ENCODE peak calls at places on chromosomes 2 and 18, in eight cellular contexts. W, V, L, Y, C, S, A and M are unnamed samples.

GRCh38 chr18:54776282-54776977 is 51.8 kb upstream of the RAB27B start:
- ATAC-seq in W (peak), V (peak), L (no peak), Y (peak), C (peak), S (peak), A (no peak), M (peak)

GRCh38 chr18:38563396-38563980 is 997.9 kb upstream of the CELF4 start:
- ATAC-seq in W (no peak), V (no peak), L (no peak), Y (no peak), C (no peak), S (no peak), A (no peak), M (no peak)

GRCh38 chr2:1927896-1928568 is 183.7 kb upstream of the PXDN start:
- ATAC-seq in W (no peak), V (peak), L (no peak), Y (no peak), C (no peak), S (no peak), A (no peak), M (no peak)

GRCh38 chr2:128195435-128195984 is 104.5 kb downstream of the UGGT1 start:
- ATAC-seq in W (no peak), V (no peak), L (no peak), Y (no peak), C (no peak), S (peak), A (peak), M (no peak)

GRCh38 chr2:173051463-173051862 is 24.2 kb upstream of the MAP3K20 start:
- ATAC-seq in W (no peak), V (no peak), L (no peak), Y (no peak), C (no peak), S (no peak), A (no peak), M (no peak)

GRCh38 chr2:221104391-221104811 is 467.7 kb downstream of the EPHA4 start:
- ATAC-seq in W (peak), V (no peak), L (no peak), Y (no peak), C (peak), S (peak), A (peak), M (peak)

GRCh38 chr2:105417789-105418475 is 19.1 kb upstream of the FHL2 start:
- ATAC-seq in W (peak), V (no peak), L (peak), Y (peak), C (no peak), S (no peak), A (no peak), M (no peak)

GRCh38 chr2:210713122-210713521 is 156.7 kb downstream of the CPS1 start:
- ATAC-seq in W (peak), V (no peak), L (no peak), Y (peak), C (no peak), S (peak), A (no peak), M (no peak)

GRCh38 chr2:230347659-230348305 is 20.8 kb downstream of the SP140L start:
- ATAC-seq in W (peak), V (no peak), L (peak), Y (no peak), C (peak), S (peak), A (no peak), M (no peak)
- TF ChIP-seq POLR2AphosphoS5 in W (no peak), V (no peak), L (no peak), Y (no peak), C (no peak), S (no peak), A (no peak), M (no peak)

GRCh38 chr2:216776076-216776726 is 80.9 kb upstream of the IGFBP5 start:
- ATAC-seq in W (no peak), V (no peak), L (no peak), Y (no peak), C (no peak), S (no peak), A (no peak), M (no peak)

GRCh38 chr2:216773072-216773471 is 77.7 kb upstream of the IGFBP5 start:
- ATAC-seq in W (no peak), V (no peak), L (no peak), Y (no peak), C (no peak), S (no peak), A (no peak), M (no peak)

GRCh38 chr2:216774620-216775019 is 79.3 kb upstream of the IGFBP5 start:
- ATAC-seq in W (no peak), V (no peak), L (peak), Y (no peak), C (peak), S (no peak), A (no peak), M (peak)

GRCh38 chr2:216774180-216774579 is 78.8 kb upstream of the IGFBP5 start:
- ATAC-seq in W (no peak), V (no peak), L (no peak), Y (no peak), C (peak), S (no peak), A (no peak), M (no peak)

DNA sequence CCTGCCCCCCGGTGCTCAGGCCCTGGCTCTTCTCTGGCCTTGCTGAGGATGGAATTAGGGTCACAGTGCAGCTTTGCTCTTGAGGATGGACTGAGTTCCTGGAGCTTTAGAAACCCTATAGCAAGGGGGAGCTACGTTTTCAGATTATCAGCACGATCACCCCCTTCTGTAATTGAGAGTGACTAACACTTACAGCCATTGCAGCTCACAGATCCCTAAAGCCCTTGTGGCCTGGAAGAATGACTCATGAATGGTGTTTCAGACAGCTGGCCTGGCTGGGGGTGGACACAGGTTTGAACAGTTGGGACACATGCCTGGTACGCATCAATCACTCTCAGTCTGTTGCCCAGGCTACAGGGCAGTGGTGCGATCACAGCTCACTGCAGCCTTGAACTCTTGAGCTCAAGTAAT is 79.7 kb upstream of the IGFBP5 start:
- ATAC-seq in W (no peak), V (no peak), L (peak), Y (no peak), C (peak), S (peak), A (no peak), M (peak)
- H3K27ac ChIP-seq in W (no peak), V (no peak), L (peak), Y (no peak), C (no peak), S (no peak), A (no peak), M (peak)

GRCh38 chr2:222806606-222807036 is 54.2 kb upstream of the ACSL3 start:
- ATAC-seq in W (no peak), V (no peak), L (peak), Y (no peak), C (no peak), S (peak), A (no peak), M (no peak)

GRCh38 chr2:222807431-222807830 is 53.4 kb upstream of the ACSL3 start:
- ATAC-seq in W (no peak), V (no peak), L (no peak), Y (no peak), C (no peak), S (no peak), A (no peak), M (no peak)

GRCh38 chr2:222802502-222803196 is 58.2 kb upstream of the ACSL3 start:
- ATAC-seq in W (no peak), V (no peak), L (no peak), Y (no peak), C (no peak), S (no peak), A (no peak), M (no peak)

GRCh38 chr2:222809582-222809981 is 51.3 kb upstream of the ACSL3 start:
- ATAC-seq in W (no peak), V (no peak), L (no peak), Y (no peak), C (no peak), S (no peak), A (no peak), M (no peak)

DNA sequence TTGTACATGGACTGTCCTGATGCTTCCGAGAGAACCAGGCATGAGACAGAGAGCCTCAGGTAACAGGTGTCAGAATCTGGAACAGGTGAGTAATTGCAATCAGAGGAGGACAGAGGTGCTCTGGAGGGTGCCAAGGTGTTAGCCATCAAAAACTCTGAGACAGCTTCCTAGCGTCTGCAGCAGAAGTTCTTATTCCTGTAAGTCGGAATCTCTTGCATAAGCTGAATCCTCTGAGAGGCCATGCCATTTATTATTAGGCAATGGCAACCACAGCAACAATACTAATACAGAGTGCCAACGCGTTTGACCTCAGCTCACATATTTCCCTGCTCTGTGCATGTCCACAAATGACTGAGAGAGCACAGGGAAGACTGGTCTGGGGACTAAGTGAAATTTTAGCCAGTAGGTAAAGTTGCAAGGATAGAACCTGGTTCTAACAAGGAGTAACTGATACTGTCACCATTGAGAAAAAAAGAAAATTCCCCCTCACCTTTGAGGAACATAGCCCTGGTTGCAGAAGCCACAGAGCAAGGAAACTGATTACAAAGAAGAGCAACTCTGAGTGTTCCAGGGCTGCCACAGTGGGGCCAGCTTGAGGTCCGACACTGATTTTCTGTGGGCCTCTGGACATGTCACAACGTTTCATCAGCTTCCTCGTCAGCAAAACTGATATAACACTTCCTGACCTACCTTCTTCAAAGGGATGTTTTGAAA is 55.1 kb upstream of the ACSL3 start:
- ATAC-seq in W (no peak), V (no peak), L (peak), Y (no peak), C (peak), S (peak), A (no peak), M (peak)
- TF ChIP-seq POLR2AphosphoS5 in W (no peak), V (no peak), L (no peak), Y (no peak), C (peak), S (peak), A (no peak), M (no peak)

GRCh38 chr2:118123561-118124232 is 35.4 kb downstream of the INSIG2 start:
- ATAC-seq in W (peak), V (peak), L (no peak), Y (peak), C (peak), S (peak), A (no peak), M (peak)
- H3K27ac ChIP-seq in W (no peak), V (no peak), L (no peak), Y (peak), C (peak), S (no peak), A (no peak), M (no peak)

DNA sequence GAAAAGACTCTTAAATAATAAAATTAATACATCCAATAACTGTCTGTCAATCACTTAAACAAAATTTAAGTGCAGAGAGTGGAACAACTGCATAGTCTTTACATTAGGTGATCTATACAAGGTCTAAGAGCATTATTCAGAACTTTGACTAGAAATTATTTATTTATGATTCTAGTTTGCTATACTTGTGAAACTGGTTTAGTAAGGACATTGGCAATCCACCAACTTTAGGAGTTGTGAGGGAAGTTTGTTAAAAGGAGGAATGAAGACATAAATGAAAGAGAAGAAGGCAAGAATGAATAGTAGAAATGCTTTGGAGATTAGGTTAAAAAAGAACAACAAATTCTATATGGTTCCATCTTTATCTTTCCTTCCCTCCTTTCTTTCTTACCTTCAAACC is 217.5 kb downstream of the GPD2 start:
- ATAC-seq in W (no peak), V (no peak), L (no peak), Y (no peak), C (no peak), S (no peak), A (no peak), M (no peak)
- TF ChIP-seq POLR2AphosphoS5 in W (no peak), V (no peak), L (no peak), Y (no peak), C (no peak), S (no peak), A (no peak), M (no peak)

DNA sequence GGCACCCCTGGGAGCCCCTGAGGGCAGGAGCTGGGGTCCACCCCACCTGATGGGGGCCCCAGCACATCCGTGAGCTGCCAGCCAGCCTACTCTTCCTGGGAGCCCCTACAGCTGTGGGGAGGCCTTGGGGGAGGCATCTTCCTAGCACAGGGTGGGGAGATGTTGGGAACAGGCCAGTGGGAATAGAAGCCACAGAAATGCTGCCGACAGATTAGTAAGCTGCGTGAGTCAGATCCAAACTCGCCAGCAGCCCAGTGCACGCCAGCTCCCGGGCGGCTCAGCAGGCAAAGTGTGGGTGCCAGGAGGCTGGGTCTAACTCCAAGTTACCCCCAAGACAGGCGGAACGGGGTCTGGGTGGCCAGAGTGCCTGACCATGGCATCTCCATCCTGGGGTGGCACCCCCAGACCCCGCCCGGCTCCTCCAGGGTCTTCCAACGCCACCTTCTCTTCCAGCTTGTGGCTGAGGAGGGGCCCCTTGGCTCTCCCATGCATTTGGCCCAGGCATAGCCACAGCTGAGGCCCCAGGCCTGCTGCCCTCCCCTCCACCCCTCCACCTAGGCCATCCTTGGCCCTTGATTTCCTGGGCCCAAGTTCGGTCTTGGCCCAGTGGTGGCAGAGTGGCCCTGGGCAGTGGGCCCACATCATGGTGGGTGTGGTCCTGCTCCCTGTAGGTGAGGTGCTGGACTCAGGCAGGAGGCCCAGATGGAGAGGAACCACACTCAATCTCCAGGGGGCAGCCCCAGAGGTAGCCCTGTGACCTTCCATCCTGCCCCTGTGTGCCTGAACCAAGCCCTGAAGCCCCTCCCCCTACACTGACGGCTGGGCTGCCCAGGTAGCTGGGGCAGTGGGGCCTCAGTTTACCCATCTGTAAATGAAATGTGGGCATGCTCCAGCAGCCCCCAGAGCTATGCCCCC is 15.4 kb downstream of the CROCC2 start:
- ATAC-seq in W (peak), V (peak), L (no peak), Y (peak), C (peak), S (no peak), A (no peak), M (peak)
- H3K27ac ChIP-seq in W (no peak), V (peak), L (no peak), Y (no peak), C (no peak), S (no peak), A (no peak), M (peak)

GRCh38 chr2:96256611-96257113 is 9.1 kb downstream of the TMEM127 start:
- ATAC-seq in W (no peak), V (no peak), L (no peak), Y (no peak), C (no peak), S (no peak), A (no peak), M (no peak)
- TF ChIP-seq POLR2AphosphoS5 in W (no peak), V (no peak), L (no peak), Y (no peak), C (no peak), S (no peak), A (no peak), M (no peak)

DNA sequence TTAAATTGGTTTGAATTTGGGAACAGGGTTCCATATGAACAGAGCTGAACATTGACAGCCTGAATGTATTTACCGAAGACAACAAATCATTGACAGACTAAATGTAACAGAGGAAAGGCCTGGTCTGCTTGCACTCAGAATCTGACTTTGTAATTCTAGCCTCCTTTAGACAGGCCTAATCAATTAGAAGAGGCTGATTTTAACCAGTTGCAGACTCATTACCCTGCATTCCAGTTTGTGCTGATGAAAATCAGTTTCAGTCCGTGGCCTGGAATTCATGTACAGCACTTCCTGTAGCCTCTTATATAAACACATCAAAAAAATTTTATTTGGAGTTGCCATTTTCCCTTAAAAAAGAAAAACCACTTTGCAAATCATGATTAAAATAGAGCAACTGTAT is 93.1 kb upstream of the ZFP36L2 start:
- ATAC-seq in W (no peak), V (no peak), L (no peak), Y (no peak), C (no peak), S (no peak), A (no peak), M (no peak)
- H3K27ac ChIP-seq in W (no peak), V (no peak), L (no peak), Y (no peak), C (no peak), S (no peak), A (no peak), M (no peak)

GRCh38 chr2:95043300-95043786 is 17.8 kb downstream of the MAL start:
- ATAC-seq in W (peak), V (peak), L (no peak), Y (no peak), C (peak), S (peak), A (peak), M (peak)
- TF ChIP-seq POLR2AphosphoS5 in W (no peak), V (no peak), L (no peak), Y (no peak), C (peak), S (no peak), A (no peak), M (peak)